ENCODE peak calls at places on chromosomes 13 and 19, in ten cellular contexts. One of them, this sample, is unnamed.

GRCh38 chr19:55474269-55475265 is 1.9 kb upstream of the ZNF628 start:
- DNase-seq in HCT116: no peak
- DNase-seq in ovary: no peak
- DNase-seq in bronchial epithelial cell: peak; percentile 62
- DNase-seq in thoracic aorta: no peak
- DNase-seq in mammary epithelial cell: peak; percentile 84
- DNase-seq in GM12865: no peak
- DNase-seq in endodermal cell: peak; percentile 61
- DNase-seq in fibroblast of villous mesenchyme: peak; percentile 54
- DNase-seq in ascending aorta: no peak
- DNase-seq in this sample: no peak

GRCh38 chr19:798415-799075 is 1.3 kb downstream of the PTBP1 start:
- DNase-seq in ovary: no peak
- DNase-seq in ascending aorta: no peak
- DNase-seq in GM12865: peak; percentile 21
- DNase-seq in bronchial epithelial cell: no peak
- DNase-seq in fibroblast of villous mesenchyme: no peak
- DNase-seq in HCT116: no peak
- DNase-seq in mammary epithelial cell: no peak
- DNase-seq in endodermal cell: peak; percentile 57
- DNase-seq in thoracic aorta: no peak
- DNase-seq in this sample: no peak

GRCh38 chr19:19865750-19866598 is at the start of gene ZNF253:
- DNase-seq in GM12865: peak; percentile 97
- DNase-seq in ascending aorta: peak; percentile 98
- DNase-seq in endodermal cell: peak; percentile 99
- DNase-seq in HCT116: no peak
- DNase-seq in mammary epithelial cell: peak; percentile 92
- DNase-seq in bronchial epithelial cell: peak; percentile 84
- DNase-seq in fibroblast of villous mesenchyme: peak; percentile 92
- DNase-seq in ovary: peak; percentile 96
- DNase-seq in thoracic aorta: peak; percentile 93
- DNase-seq in this sample: peak; percentile 95

GRCh38 chr19:2333027-2333806 is 4.7 kb downstream of the SPPL2B start:
- DNase-seq in GM12865: no peak
- DNase-seq in fibroblast of villous mesenchyme: no peak
- DNase-seq in mammary epithelial cell: no peak
- DNase-seq in ovary: no peak
- DNase-seq in endodermal cell: no peak
- DNase-seq in bronchial epithelial cell: no peak
- DNase-seq in ascending aorta: no peak
- DNase-seq in HCT116: no peak
- DNase-seq in thoracic aorta: no peak
- DNase-seq in this sample: no peak

GRCh38 chr19:30061557-30062330 is 119.7 kb downstream of the URI1 start:
- DNase-seq in thoracic aorta: no peak
- DNase-seq in bronchial epithelial cell: no peak
- DNase-seq in fibroblast of villous mesenchyme: no peak
- DNase-seq in ascending aorta: peak; percentile 34
- DNase-seq in ovary: no peak
- DNase-seq in HCT116: no peak
- DNase-seq in GM12865: no peak
- DNase-seq in mammary epithelial cell: no peak
- DNase-seq in endodermal cell: peak; percentile 20
- DNase-seq in this sample: no peak

GRCh38 chr19:19552811-19553210 is 14.7 kb downstream of the CILP2 start:
- DNase-seq in bronchial epithelial cell: no peak
- DNase-seq in ascending aorta: no peak
- DNase-seq in fibroblast of villous mesenchyme: no peak
- DNase-seq in thoracic aorta: no peak
- DNase-seq in ovary: no peak
- DNase-seq in HCT116: no peak
- DNase-seq in GM12865: peak; percentile 52
- DNase-seq in endodermal cell: peak; percentile 92
- DNase-seq in mammary epithelial cell: no peak
- DNase-seq in this sample: peak; percentile 34

GRCh38 chr19:52190679-52191293 is 934 bp downstream of the PPP2R1A start:
- DNase-seq in GM12865: peak; percentile 56
- DNase-seq in endodermal cell: peak; percentile 67
- DNase-seq in thoracic aorta: no peak
- DNase-seq in mammary epithelial cell: peak; percentile 43
- DNase-seq in fibroblast of villous mesenchyme: peak; percentile 53
- DNase-seq in ovary: no peak
- DNase-seq in bronchial epithelial cell: peak; percentile 12
- DNase-seq in ascending aorta: no peak
- DNase-seq in HCT116: no peak
- DNase-seq in this sample: peak; percentile 63

GRCh38 chr19:47280183-47280797 is 5.6 kb downstream of the INAFM1 start:
- DNase-seq in ascending aorta: no peak
- DNase-seq in mammary epithelial cell: no peak
- DNase-seq in endodermal cell: peak; percentile 93
- DNase-seq in GM12865: peak; percentile 65
- DNase-seq in fibroblast of villous mesenchyme: no peak
- DNase-seq in HCT116: no peak
- DNase-seq in thoracic aorta: no peak
- DNase-seq in ovary: no peak
- DNase-seq in bronchial epithelial cell: peak; percentile 21
- DNase-seq in this sample: peak; percentile 41

GRCh38 chr13:27770809-27771208 is 21.5 kb upstream of the GSX1 start:
- DNase-seq in thoracic aorta: no peak
- DNase-seq in ovary: no peak
- DNase-seq in HCT116: peak; percentile 31
- DNase-seq in fibroblast of villous mesenchyme: peak; percentile 12
- DNase-seq in ascending aorta: no peak
- DNase-seq in mammary epithelial cell: peak; percentile 86
- DNase-seq in GM12865: peak; percentile 72
- DNase-seq in endodermal cell: peak; percentile 76
- DNase-seq in bronchial epithelial cell: peak; percentile 79
- DNase-seq in this sample: peak; percentile 13

GRCh38 chr19:844300-844971 is 3.6 kb downstream of the PRTN3 start:
- DNase-seq in fibroblast of villous mesenchyme: no peak
- DNase-seq in GM12865: no peak
- DNase-seq in bronchial epithelial cell: no peak
- DNase-seq in ovary: no peak
- DNase-seq in mammary epithelial cell: no peak
- DNase-seq in HCT116: no peak
- DNase-seq in thoracic aorta: no peak
- DNase-seq in endodermal cell: no peak
- DNase-seq in ascending aorta: no peak
- DNase-seq in this sample: no peak

GRCh38 chr13:72097568-72097967 is 230.6 kb upstream of the DACH1 start:
- DNase-seq in HCT116: no peak
- DNase-seq in fibroblast of villous mesenchyme: no peak
- DNase-seq in thoracic aorta: no peak
- DNase-seq in ovary: no peak
- DNase-seq in bronchial epithelial cell: peak; percentile 83
- DNase-seq in mammary epithelial cell: peak; percentile 78
- DNase-seq in endodermal cell: no peak
- DNase-seq in ascending aorta: no peak
- DNase-seq in GM12865: no peak
- DNase-seq in this sample: no peak

GRCh38 chr19:47673426-47673825 is 39.8 kb upstream of the EHD2 start:
- DNase-seq in thoracic aorta: no peak
- DNase-seq in fibroblast of villous mesenchyme: no peak
- DNase-seq in HCT116: no peak
- DNase-seq in ascending aorta: no peak
- DNase-seq in endodermal cell: no peak
- DNase-seq in mammary epithelial cell: no peak
- DNase-seq in ovary: no peak
- DNase-seq in bronchial epithelial cell: no peak
- DNase-seq in GM12865: no peak
- DNase-seq in this sample: no peak

GRCh38 chr13:48403151-48403631 is 9.7 kb downstream of the LPAR6 start:
- DNase-seq in ovary: no peak
- DNase-seq in endodermal cell: no peak
- DNase-seq in mammary epithelial cell: no peak
- DNase-seq in ascending aorta: no peak
- DNase-seq in GM12865: peak; percentile 67
- DNase-seq in fibroblast of villous mesenchyme: peak; percentile 64
- DNase-seq in HCT116: no peak
- DNase-seq in thoracic aorta: no peak
- DNase-seq in bronchial epithelial cell: no peak
- DNase-seq in this sample: peak; percentile 53

DNA sequence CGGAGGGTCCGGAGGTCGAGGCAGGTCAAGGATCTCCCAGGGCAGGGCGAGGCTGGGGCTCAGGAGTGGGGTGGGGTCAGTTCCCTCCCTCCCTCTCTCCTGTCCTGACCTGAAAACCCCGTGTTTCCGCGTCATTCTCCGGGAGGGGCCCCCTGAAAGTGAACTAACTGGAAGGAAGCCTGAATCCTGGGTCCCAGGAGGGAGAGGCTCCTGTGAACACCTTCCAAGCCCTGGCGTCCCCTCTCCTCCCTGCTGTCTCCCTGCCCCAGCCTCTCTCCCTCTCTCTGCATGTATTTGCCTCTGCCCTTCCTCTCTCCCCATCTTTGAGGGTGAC is 741 bp upstream of the CADM4 start:
- DNase-seq in ascending aorta: no peak
- DNase-seq in endodermal cell: peak; percentile 53
- DNase-seq in bronchial epithelial cell: no peak
- DNase-seq in fibroblast of villous mesenchyme: no peak
- DNase-seq in ovary: no peak
- DNase-seq in HCT116: no peak
- DNase-seq in thoracic aorta: no peak
- DNase-seq in GM12865: no peak
- DNase-seq in mammary epithelial cell: no peak
- DNase-seq in this sample: no peak
- TF ChIP-seq CTCF in ascending aorta: no peak
- TF ChIP-seq CTCF in endodermal cell: no peak
- TF ChIP-seq CTCF in bronchial epithelial cell: no peak
- TF ChIP-seq CTCF in fibroblast of villous mesenchyme: no peak
- TF ChIP-seq CTCF in ovary: no peak
- TF ChIP-seq CTCF in HCT116: no peak
- TF ChIP-seq CTCF in thoracic aorta: no peak
- TF ChIP-seq CTCF in GM12865: no peak
- TF ChIP-seq CTCF in mammary epithelial cell: no peak
- TF ChIP-seq CTCF in this sample: no peak

GRCh38 chr19:7168941-7169340 is 99.4 kb downstream of the ZNF557 start:
- DNase-seq in thoracic aorta: no peak
- DNase-seq in mammary epithelial cell: no peak
- DNase-seq in ovary: no peak
- DNase-seq in bronchial epithelial cell: no peak
- DNase-seq in ascending aorta: no peak
- DNase-seq in GM12865: no peak
- DNase-seq in endodermal cell: no peak
- DNase-seq in HCT116: no peak
- DNase-seq in fibroblast of villous mesenchyme: no peak
- DNase-seq in this sample: no peak
- H3K4me3 ChIP-seq in thoracic aorta: no peak overlapping the region
- H3K4me3 ChIP-seq in mammary epithelial cell: no peak overlapping the region
- H3K4me3 ChIP-seq in ovary: no peak overlapping the region
- H3K4me3 ChIP-seq in bronchial epithelial cell: no peak overlapping the region
- H3K4me3 ChIP-seq in ascending aorta: no peak overlapping the region
- H3K4me3 ChIP-seq in GM12865: no peak overlapping the region
- H3K4me3 ChIP-seq in endodermal cell: no peak overlapping the region
- H3K4me3 ChIP-seq in HCT116: no peak overlapping the region
- H3K4me3 ChIP-seq in fibroblast of villous mesenchyme: no peak overlapping the region
- H3K4me3 ChIP-seq in this sample: no peak overlapping the region

GRCh38 chr19:17448190-17448967 is at the start of gene TMEM221:
- DNase-seq in HCT116: no peak
- DNase-seq in mammary epithelial cell: no peak
- DNase-seq in bronchial epithelial cell: no peak
- DNase-seq in fibroblast of villous mesenchyme: no peak
- DNase-seq in ovary: peak; percentile 74
- DNase-seq in thoracic aorta: no peak
- DNase-seq in ascending aorta: peak; percentile 73
- DNase-seq in endodermal cell: peak; percentile 86
- DNase-seq in GM12865: peak; percentile 41
- DNase-seq in this sample: peak; percentile 30
- TF ChIP-seq CTCF in HCT116: peak; percentile 62
- TF ChIP-seq CTCF in mammary epithelial cell: no peak
- TF ChIP-seq CTCF in bronchial epithelial cell: peak; percentile 67
- TF ChIP-seq CTCF in fibroblast of villous mesenchyme: peak; percentile 57
- TF ChIP-seq CTCF in ovary: peak; percentile 49
- TF ChIP-seq CTCF in thoracic aorta: peak; percentile 42
- TF ChIP-seq CTCF in ascending aorta: peak; percentile 56
- TF ChIP-seq CTCF in endodermal cell: peak; percentile 83
- TF ChIP-seq CTCF in GM12865: peak; percentile 41
- TF ChIP-seq CTCF in this sample: peak; percentile 45

GRCh38 chr13:98524391-98524790 is 52.5 kb downstream of the STK24 start:
- DNase-seq in HCT116: no peak
- DNase-seq in fibroblast of villous mesenchyme: no peak
- DNase-seq in ascending aorta: no peak
- DNase-seq in endodermal cell: no peak
- DNase-seq in ovary: no peak
- DNase-seq in GM12865: peak; percentile 42
- DNase-seq in thoracic aorta: no peak
- DNase-seq in mammary epithelial cell: no peak
- DNase-seq in bronchial epithelial cell: no peak
- DNase-seq in this sample: no peak

GRCh38 chr13:98525852-98526512 is 50.9 kb downstream of the STK24 start:
- DNase-seq in GM12865: peak; percentile 52
- DNase-seq in endodermal cell: no peak
- DNase-seq in bronchial epithelial cell: no peak
- DNase-seq in mammary epithelial cell: no peak
- DNase-seq in fibroblast of villous mesenchyme: no peak
- DNase-seq in ascending aorta: no peak
- DNase-seq in HCT116: no peak
- DNase-seq in ovary: no peak
- DNase-seq in thoracic aorta: no peak
- DNase-seq in this sample: no peak

GRCh38 chr13:98525452-98525851 is 51.5 kb downstream of the STK24 start:
- DNase-seq in GM12865: no peak
- DNase-seq in mammary epithelial cell: no peak
- DNase-seq in endodermal cell: no peak
- DNase-seq in fibroblast of villous mesenchyme: no peak
- DNase-seq in thoracic aorta: no peak
- DNase-seq in ovary: no peak
- DNase-seq in ascending aorta: no peak
- DNase-seq in bronchial epithelial cell: no peak
- DNase-seq in HCT116: no peak
- DNase-seq in this sample: no peak

GRCh38 chr13:98523455-98524102 is 53.3 kb downstream of the STK24 start:
- DNase-seq in HCT116: no peak
- DNase-seq in bronchial epithelial cell: no peak
- DNase-seq in fibroblast of villous mesenchyme: no peak
- DNase-seq in endodermal cell: no peak
- DNase-seq in thoracic aorta: no peak
- DNase-seq in ovary: no peak
- DNase-seq in ascending aorta: peak; percentile 60
- DNase-seq in mammary epithelial cell: no peak
- DNase-seq in GM12865: peak; percentile 88
- DNase-seq in this sample: no peak

GRCh38 chr13:98524793-98525192 is 52.1 kb downstream of the STK24 start:
- DNase-seq in mammary epithelial cell: no peak
- DNase-seq in fibroblast of villous mesenchyme: no peak
- DNase-seq in ovary: no peak
- DNase-seq in endodermal cell: no peak
- DNase-seq in thoracic aorta: no peak
- DNase-seq in bronchial epithelial cell: no peak
- DNase-seq in HCT116: no peak
- DNase-seq in GM12865: no peak
- DNase-seq in ascending aorta: peak; percentile 7
- DNase-seq in this sample: no peak
- H3K4me3 ChIP-seq in mammary epithelial cell: no peak overlapping the region
- H3K4me3 ChIP-seq in fibroblast of villous mesenchyme: no peak overlapping the region
- H3K4me3 ChIP-seq in ovary: no peak overlapping the region
- H3K4me3 ChIP-seq in endodermal cell: no peak overlapping the region
- H3K4me3 ChIP-seq in thoracic aorta: no peak overlapping the region
- H3K4me3 ChIP-seq in bronchial epithelial cell: no peak overlapping the region
- H3K4me3 ChIP-seq in HCT116: no peak overlapping the region
- H3K4me3 ChIP-seq in GM12865: no peak overlapping the region
- H3K4me3 ChIP-seq in ascending aorta: no peak overlapping the region
- H3K4me3 ChIP-seq in this sample: no peak overlapping the region

This sample was measured in cardiac fibroblast.